ENCODE peak calls at places on chromosome 16, in six cellular contexts. Y is psoas muscle, L is suprapubic skin, T is mesendoderm, R is adrenal gland, K is left ventricle myocardium inferior. X is an unnamed sample.

GRCh38 chr16:17921357-17921978 is 415.1 kb downstream of the NPIPA8 start:
- DNase-seq in Y (no peak), L (no peak), T (peak; percentile 62), R (peak; percentile 60), K (no peak), X (peak; percentile 2)

GRCh38 chr16:71440669-71441347 is 1.0 kb downstream of the TLE7 start:
- DNase-seq in Y (no peak), L (no peak), T (peak; percentile 42), R (peak; percentile 46), K (no peak), X (no peak)

GRCh38 chr16:77540656-77541055 is 105.8 kb upstream of the ADAMTS18 start:
- DNase-seq in Y (no peak), L (no peak), T (peak; percentile 10), R (no peak), K (no peak), X (peak; percentile 19)

GRCh38 chr16:10787304-10787703 is 31.3 kb downstream of the TVP23A start:
- DNase-seq in Y (no peak), L (no peak), T (peak; percentile 29), R (no peak), K (no peak), X (no peak)

GRCh38 chr16:85989863-85990643 is 91.1 kb downstream of the IRF8 start:
- DNase-seq in Y (no peak), L (no peak), T (no peak), R (no peak), K (no peak), X (no peak)

GRCh38 chr16:48586083-48586482 is 23.9 kb downstream of the N4BP1 start:
- DNase-seq in Y (no peak), L (no peak), T (no peak), R (no peak), K (no peak), X (no peak)

GRCh38 chr16:72876981-72877373 is 171.0 kb downstream of the ZFHX3 start:
- DNase-seq in Y (no peak), L (no peak), T (peak; percentile 13), R (peak; percentile 67), K (no peak), X (no peak)

GRCh38 chr16:15506441-15506840 is 72.1 kb downstream of the BMERB1 start:
- DNase-seq in Y (no peak), L (no peak), T (no peak), R (no peak), K (no peak), X (no peak)

GRCh38 chr16:82638095-82638798 is 11.5 kb downstream of the CDH13 start:
- DNase-seq in Y (no peak), L (no peak), T (no peak), R (no peak), K (no peak), X (peak; percentile 83)

GRCh38 chr16:87679593-87680271 is 77.4 kb downstream of the JPH3 start:
- DNase-seq in Y (no peak), L (no peak), T (no peak), R (no peak), K (no peak), X (no peak)

GRCh38 chr16:17836868-17837602 is 366.3 kb upstream of the XYLT1 start:
- DNase-seq in Y (no peak), L (no peak), T (peak; percentile 98), R (no peak), K (no peak), X (peak; percentile 95)

GRCh38 chr16:20898938-20899502 is 1.1 kb downstream of the DCUN1D3 start:
- DNase-seq in Y (no peak), L (no peak), T (peak; percentile 44), R (no peak), K (no peak), X (peak; percentile 84)

GRCh38 chr16:88401604-88402246 is 19.0 kb downstream of the ZNF469 start:
- DNase-seq in Y (no peak), L (no peak), T (no peak), R (no peak), K (no peak), X (no peak)

GRCh38 chr16:69112285-69113129 is 7.1 kb downstream of the HAS3 start:
- DNase-seq in Y (peak; percentile 43), L (no peak), T (peak; percentile 78), R (peak; percentile 75), K (peak; percentile 42), X (peak; percentile 59)

GRCh38 chr16:72858611-72859493 is 189.1 kb downstream of the ZFHX3 start:
- DNase-seq in Y (no peak), L (no peak), T (no peak), R (peak; percentile 58), K (no peak), X (no peak)

GRCh38 chr16:89498839-89499238 is 8.5 kb upstream of the ANKRD11 start:
- DNase-seq in Y (peak; percentile 51), L (no peak), T (no peak), R (peak; percentile 80), K (no peak), X (no peak)

GRCh38 chr16:54503436-54503835 is 216.8 kb upstream of the IRX3 start:
- DNase-seq in Y (no peak), L (no peak), T (no peak), R (no peak), K (no peak), X (peak; percentile 66)

GRCh38 chr16:17885659-17886200 is 415.0 kb upstream of the XYLT1 start:
- DNase-seq in Y (no peak), L (no peak), T (peak; percentile 28), R (no peak), K (no peak), X (no peak)

DNA sequence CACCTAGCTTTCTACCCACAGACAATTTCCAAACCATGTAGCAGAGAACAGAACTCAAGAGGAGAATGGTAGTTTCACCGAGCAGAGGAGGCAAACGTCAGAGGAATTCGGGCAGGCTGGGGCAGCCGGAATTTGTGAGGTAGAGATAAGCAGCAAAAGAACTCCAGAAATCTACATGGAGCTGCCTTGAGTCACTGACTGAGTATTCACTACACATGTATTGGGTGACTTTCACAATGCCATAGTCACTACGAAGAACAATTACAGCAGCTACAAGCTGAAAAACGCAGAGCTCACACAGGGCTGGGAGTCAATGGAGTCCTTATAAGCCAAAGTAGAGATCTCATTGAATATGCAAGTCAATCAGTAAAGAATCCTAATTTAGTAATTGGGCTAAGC is 13.4 kb downstream of the CMC2 start:
- DNase-seq in Y (no peak), L (no peak), T (peak; percentile 75), R (peak; percentile 73), K (no peak), X (peak; percentile 93)
- H3K4me3 ChIP-seq in Y (no peak overlapping the region), L (no peak overlapping the region), T (no peak overlapping the region), R (no peak overlapping the region), K (peak overlapping the region; percentile 18), X (peak overlapping the region; percentile 69)

GRCh38 chr16:50201784-50202183 is 48.7 kb downstream of the TENT4B start:
- DNase-seq in Y (no peak), L (no peak), T (no peak), R (no peak), K (no peak), X (no peak)
- H3K27ac ChIP-seq in Y (no peak overlapping the region), L (peak overlapping the region; percentile 49), T (no peak overlapping the region), R (peak overlapping the region; percentile 46), K (peak overlapping the region; percentile 62), X (peak overlapping the region; percentile 95)

DNA sequence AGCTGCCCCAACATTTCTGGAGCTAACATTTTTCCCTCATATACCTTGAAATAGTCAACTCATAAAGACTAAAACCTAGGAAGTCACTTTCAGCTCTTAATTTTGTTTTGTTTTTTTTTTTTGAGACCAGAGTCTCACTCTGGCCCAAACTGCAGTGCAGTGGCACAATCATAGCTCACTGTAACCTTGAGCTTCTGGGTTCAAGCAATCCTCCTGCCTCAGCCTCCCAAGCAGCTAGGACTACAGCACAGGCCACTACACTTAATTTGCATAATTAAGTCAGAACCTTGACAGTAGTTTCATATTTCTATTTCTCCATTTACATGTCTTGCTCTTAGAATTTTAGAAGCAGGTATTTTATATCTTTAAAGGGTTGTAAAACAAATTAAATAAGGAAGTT is 4.7 kb downstream of the AMFR start:
- DNase-seq in Y (no peak), L (no peak), T (no peak), R (no peak), K (no peak), X (no peak)
- H3K4me3 ChIP-seq in Y (no peak overlapping the region), L (no peak overlapping the region), T (no peak overlapping the region), R (no peak overlapping the region), K (no peak overlapping the region), X (no peak overlapping the region)

GRCh38 chr16:29808219-29808900 is 2.0 kb downstream of the MAZ start:
- DNase-seq in Y (no peak), L (no peak), T (no peak), R (peak; percentile 78), K (no peak), X (no peak)
- H3K27ac ChIP-seq in Y (peak overlapping the region; percentile 89), L (peak overlapping the region; percentile 93), T (no peak overlapping the region), R (peak overlapping the region; percentile 94), K (peak overlapping the region; percentile 97), X (peak overlapping the region; percentile 68)

DNA sequence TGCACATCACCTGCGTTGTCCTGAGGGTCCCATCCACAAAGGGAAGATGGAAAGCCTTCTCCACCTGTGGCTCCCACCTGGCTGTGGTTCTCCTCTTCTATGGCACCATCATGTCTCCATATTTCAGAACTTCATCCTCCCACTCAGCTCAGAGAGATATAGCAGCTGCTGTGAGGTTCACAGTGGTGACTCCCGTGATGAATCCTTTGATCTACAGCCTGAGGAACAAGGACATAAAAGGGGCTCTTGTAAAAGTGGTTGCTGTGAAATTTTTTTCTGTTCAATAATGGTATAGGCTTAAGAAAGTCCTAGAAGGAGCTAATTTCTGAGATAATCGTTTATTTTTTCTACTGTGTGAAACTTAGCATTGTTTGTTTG is 18.7 kb downstream of the ZNF200 start:
- DNase-seq in Y (no peak), L (no peak), T (no peak), R (no peak), K (no peak), X (no peak)
- H3K4me3 ChIP-seq in Y (no peak overlapping the region), L (no peak overlapping the region), T (no peak overlapping the region), R (no peak overlapping the region), K (no peak overlapping the region), X (no peak overlapping the region)

GRCh38 chr16:74501484-74502479 is 80.5 kb upstream of the CLEC18B start:
- DNase-seq in Y (no peak), L (no peak), T (no peak), R (no peak), K (no peak), X (no peak)
- H3K27ac ChIP-seq in Y (peak overlapping the region; percentile 63), L (no peak overlapping the region), T (no peak overlapping the region), R (no peak overlapping the region), K (peak overlapping the region; percentile 75), X (no peak overlapping the region)

GRCh38 chr16:23903001-23903414 is 67.2 kb downstream of the PRKCB start:
- DNase-seq in Y (no peak), L (no peak), T (peak; percentile 19), R (no peak), K (no peak), X (peak; percentile 9)

GRCh38 chr16:23901178-23902131 is 65.7 kb downstream of the PRKCB start:
- DNase-seq in Y (no peak), L (no peak), T (peak; percentile 53), R (no peak), K (no peak), X (no peak)

GRCh38 chr16:23900480-23901177 is 64.8 kb downstream of the PRKCB start:
- DNase-seq in Y (no peak), L (no peak), T (no peak), R (no peak), K (no peak), X (no peak)

GRCh38 chr16:23899869-23900268 is 64.1 kb downstream of the PRKCB start:
- DNase-seq in Y (no peak), L (no peak), T (no peak), R (no peak), K (no peak), X (no peak)

GRCh38 chr16:23902223-23903000 is 66.6 kb downstream of the PRKCB start:
- DNase-seq in Y (no peak), L (no peak), T (no peak), R (no peak), K (no peak), X (no peak)
- H3K4me3 ChIP-seq in Y (no peak overlapping the region), L (no peak overlapping the region), T (no peak overlapping the region), R (no peak overlapping the region), K (no peak overlapping the region), X (no peak overlapping the region)